ENCODE peak calls at places on chromosomes 7 and 10, in nine cellular contexts. T, Q, X, S, L, N, C, U and R are unnamed samples. For H3K9me3, the result is how much of the 10 kb centered on the place peaks cover.

GRCh38 chr10:79360499-79361342 is 13.5 kb downstream of the PPIF start:
- DNase-seq in T (no peak), Q (no peak), X (no peak), S (no peak), L (no peak), N (no peak), C (no peak), U (no peak), R (no peak)

GRCh38 chr10:3803884-3804741 is 19.1 kb upstream of the KLF6 start:
- DNase-seq in T (no peak), Q (no peak), X (no peak), S (no peak), L (no peak), N (peak), C (no peak), U (peak), R (peak)

GRCh38 chr7:2969398-2970306 is 74.0 kb downstream of the CARD11 start:
- DNase-seq in T (no peak), Q (no peak), X (no peak), S (peak), L (no peak), N (no peak), C (no peak), U (no peak), R (no peak)

GRCh38 chr7:151207315-151207714 is 3.0 kb downstream of the H2BK1 start:
- DNase-seq in T (no peak), Q (no peak), X (no peak), S (no peak), L (no peak), N (no peak), C (no peak), U (no peak), R (no peak)

GRCh38 chr7:143519411-143520131 is 41.9 kb downstream of the TAS2R41 start:
- DNase-seq in T (no peak), Q (peak), X (peak), S (no peak), L (no peak), N (no peak), C (peak), U (peak), R (no peak)

GRCh38 chr7:50068026-50068425 is 25.0 kb downstream of the ZPBP start:
- DNase-seq in T (no peak), Q (peak), X (no peak), S (no peak), L (peak), N (peak), C (no peak), U (peak), R (no peak)

GRCh38 chr10:47318706-47319105 is 3.5 kb upstream of the GDF2 start:
- DNase-seq in T (no peak), Q (no peak), X (no peak), S (peak), L (no peak), N (no peak), C (no peak), U (no peak), R (no peak)

GRCh38 chr10:14186245-14186644 is 144.5 kb downstream of the FRMD4A start:
- DNase-seq in T (no peak), Q (no peak), X (no peak), S (no peak), L (no peak), N (no peak), C (no peak), U (peak), R (no peak)

GRCh38 chr10:21870849-21871248 is 132.7 kb downstream of the DNAJC1 start:
- DNase-seq in T (no peak), Q (no peak), X (no peak), S (no peak), L (no peak), N (no peak), C (no peak), U (no peak), R (no peak)

GRCh38 chr10:44387853-44388251 is 3.0 kb upstream of the CXCL12 start:
- DNase-seq in T (no peak), Q (no peak), X (no peak), S (no peak), L (no peak), N (no peak), C (no peak), U (no peak), R (no peak)

GRCh38 chr10:8416755-8417154 is 362.3 kb downstream of the GATA3 start:
- DNase-seq in T (no peak), Q (no peak), X (no peak), S (no peak), L (no peak), N (peak), C (no peak), U (no peak), R (no peak)

GRCh38 chr10:121188005-121188404 is 336.8 kb downstream of the WDR11 start:
- DNase-seq in T (no peak), Q (no peak), X (no peak), S (no peak), L (peak), N (no peak), C (no peak), U (no peak), R (no peak)

GRCh38 chr7:106054971-106055370 is 57.1 kb downstream of the SYPL1 start:
- DNase-seq in T (no peak), Q (no peak), X (no peak), S (no peak), L (no peak), N (no peak), C (no peak), U (no peak), R (no peak)

GRCh38 chr10:63068246-63068645 is 64.9 kb upstream of the NRBF2 start:
- DNase-seq in T (no peak), Q (no peak), X (no peak), S (no peak), L (no peak), N (no peak), C (no peak), U (peak), R (no peak)

GRCh38 chr10:122878799-122879338 is 512 bp downstream of the FAM24B start:
- DNase-seq in T (peak), Q (no peak), X (peak), S (no peak), L (peak), N (no peak), C (no peak), U (peak), R (peak)

GRCh38 chr10:44863344-44864041 is 47.6 kb upstream of the TMEM72 start:
- DNase-seq in T (no peak), Q (peak), X (no peak), S (peak), L (no peak), N (no peak), C (no peak), U (peak), R (no peak)

GRCh38 chr10:124125305-124126116 is 32.1 kb upstream of the CHST15 start:
- DNase-seq in T (peak), Q (peak), X (no peak), S (no peak), L (no peak), N (no peak), C (no peak), U (peak), R (no peak)

GRCh38 chr7:81111781-81112540 is 193.1 kb upstream of the SEMA3C start:
- DNase-seq in T (no peak), Q (peak), X (no peak), S (no peak), L (no peak), N (no peak), C (no peak), U (peak), R (no peak)

GRCh38 chr7:101563198-101563901 is 65.7 kb downstream of the MYL10 start:
- DNase-seq in T (no peak), Q (no peak), X (no peak), S (peak), L (peak), N (no peak), C (no peak), U (no peak), R (no peak)

GRCh38 chr7:134788191-134788590 is 8.8 kb downstream of the CALD1 start:
- DNase-seq in T (no peak), Q (no peak), X (no peak), S (no peak), L (no peak), N (no peak), C (no peak), U (no peak), R (no peak)

GRCh38 chr7:122137291-122138077 is 6.6 kb downstream of the AASS start:
- DNase-seq in T (no peak), Q (peak), X (no peak), S (no peak), L (no peak), N (no peak), C (no peak), U (peak), R (no peak)

GRCh38 chr10:52488606-52489485 is 174.8 kb downstream of the DKK1 start:
- DNase-seq in T (no peak), Q (peak), X (no peak), S (no peak), L (no peak), N (no peak), C (no peak), U (peak), R (no peak)

GRCh38 chr7:45657136-45657889 is 83.1 kb downstream of the ADCY1 start:
- DNase-seq in T (no peak), Q (no peak), X (no peak), S (peak), L (no peak), N (no peak), C (no peak), U (no peak), R (no peak)

GRCh38 chr7:24573554-24574338 is 494 bp downstream of the PALS2 start:
- DNase-seq in T (peak), Q (peak), X (peak), S (peak), L (peak), N (peak), C (peak), U (peak), R (peak)

GRCh38 chr10:8144496-8144895 is 90.0 kb downstream of the GATA3 start:
- DNase-seq in T (no peak), Q (no peak), X (no peak), S (no peak), L (no peak), N (no peak), C (no peak), U (no peak), R (no peak)

GRCh38 chr7:9657257-9657656 is 1223.8 kb downstream of the NXPH1 start:
- DNase-seq in T (no peak), Q (no peak), X (no peak), S (no peak), L (no peak), N (no peak), C (no peak), U (no peak), R (no peak)

GRCh38 chr10:17640331-17640816 is 3.6 kb upstream of the STAM start:
- DNase-seq in T (no peak), Q (no peak), X (no peak), S (no peak), L (no peak), N (no peak), C (no peak), U (no peak), R (no peak)

GRCh38 chr7:42091461-42092229 is 145.4 kb downstream of the GLI3 start:
- DNase-seq in T (no peak), Q (no peak), X (no peak), S (no peak), L (no peak), N (no peak), C (no peak), U (no peak), R (no peak)

GRCh38 chr10:132360766-132361447 is 28.9 kb downstream of the LRRC27 start:
- DNase-seq in T (no peak), Q (no peak), X (no peak), S (peak), L (no peak), N (no peak), C (no peak), U (peak), R (no peak)

GRCh38 chr10:109173910-109174309 is 749.4 kb downstream of the XPNPEP1 start:
- DNase-seq in T (no peak), Q (no peak), X (no peak), S (no peak), L (no peak), N (no peak), C (no peak), U (peak), R (no peak)

GRCh38 chr10:89845541-89846275 is 144.3 kb downstream of the KIF20B start:
- DNase-seq in T (peak), Q (peak), X (no peak), S (no peak), L (no peak), N (no peak), C (no peak), U (peak), R (no peak)

DNA sequence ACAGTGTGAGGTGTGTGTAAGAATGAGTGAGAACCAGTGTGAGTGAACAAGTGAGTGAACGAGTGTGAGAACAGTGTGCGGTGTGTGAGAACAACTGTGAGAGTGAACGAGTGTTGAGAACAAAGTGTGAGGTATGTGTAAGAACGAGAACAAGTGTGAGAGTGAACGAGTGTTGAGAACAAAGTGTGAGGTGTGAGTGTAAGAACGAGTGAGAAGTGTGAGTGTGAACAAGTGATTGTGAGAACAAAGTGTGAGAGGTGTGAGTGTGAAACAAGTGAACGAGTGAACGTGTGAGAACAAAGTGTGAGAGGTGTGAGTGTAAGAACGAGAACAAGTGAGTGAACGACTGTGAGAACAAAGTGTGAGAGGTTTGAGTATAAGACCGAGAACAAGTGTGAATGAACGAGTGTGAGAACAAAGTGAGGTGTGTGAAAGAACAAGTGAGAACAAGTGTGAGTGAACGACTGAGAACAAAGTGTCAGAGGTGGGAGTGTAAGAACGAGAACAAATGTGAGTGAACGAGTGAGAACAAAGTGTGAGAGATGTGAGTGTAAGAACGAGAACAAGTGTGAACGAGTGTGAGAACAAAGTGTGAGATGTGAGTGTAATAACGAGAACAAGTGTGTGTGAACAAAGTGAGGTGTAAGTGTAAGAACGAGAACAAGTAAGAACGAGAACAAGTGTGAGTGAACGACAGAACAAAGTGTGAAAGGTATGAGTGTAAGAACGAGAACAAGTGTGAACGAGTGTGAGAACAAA is 47.9 kb downstream of the ESYT2 start:
- DNase-seq in T (no peak), Q (no peak), X (no peak), S (no peak), L (no peak), N (no peak), C (no peak), U (no peak), R (no peak)
- H3K27ac ChIP-seq in T (no peak), Q (no peak), X (no peak), S (no peak), L (peak), N (no peak), C (no peak), U (no peak), R (no peak)

DNA sequence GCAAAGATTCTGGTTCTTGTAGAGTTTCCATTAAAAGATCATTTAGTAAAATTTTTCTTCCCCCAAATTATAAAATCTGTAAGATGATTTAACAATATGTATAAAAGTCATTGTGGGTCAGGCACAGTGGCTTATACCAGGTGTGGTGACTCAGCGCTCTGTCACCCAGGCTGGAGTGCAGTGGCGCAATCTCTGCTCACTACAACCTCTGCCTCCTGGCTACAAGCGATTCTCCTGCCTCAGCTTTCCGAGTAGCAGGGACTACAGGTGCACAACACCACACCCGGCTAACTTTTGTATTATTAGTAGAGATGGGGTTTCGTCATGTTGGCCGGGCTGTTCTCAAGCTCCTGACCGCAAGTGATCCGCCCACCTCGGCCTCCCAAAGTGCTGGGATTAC is 68.0 kb downstream of the SEPTIN14 start:
- DNase-seq in T (peak), Q (no peak), X (no peak), S (no peak), L (no peak), N (no peak), C (no peak), U (peak), R (no peak)
- H3K9me3 ChIP-seq in T (under half), Q (under half), X (under half), S (under half), L (under half), N (under half), C (under half), U (under half), R (under half)

DNA sequence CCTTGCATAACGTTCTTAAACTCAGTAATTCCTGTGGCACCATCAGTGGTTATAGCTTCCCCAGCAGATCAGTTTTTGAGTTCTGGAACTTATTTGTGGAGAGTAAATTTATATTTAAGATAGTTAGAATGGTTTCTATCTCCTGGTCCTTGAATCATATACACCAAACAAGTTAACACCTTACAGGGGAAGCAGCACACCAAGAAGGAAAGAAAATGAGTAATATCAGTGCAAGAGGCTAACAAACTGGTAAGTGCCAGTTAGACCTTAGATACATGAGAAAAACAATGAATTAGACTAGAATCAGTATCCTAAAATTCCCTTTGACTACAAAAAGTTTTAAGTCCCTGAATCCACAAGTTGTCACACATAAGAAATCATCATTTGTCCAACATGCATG is 54.2 kb downstream of the ABI1 start:
- DNase-seq in T (no peak), Q (no peak), X (no peak), S (no peak), L (no peak), N (no peak), C (no peak), U (no peak), R (no peak)
- H3K27ac ChIP-seq in T (no peak), Q (no peak), X (no peak), S (no peak), L (no peak), N (no peak), C (no peak), U (no peak), R (no peak)

GRCh38 chr7:157611341-157611740 is 274.5 kb downstream of the DNAJB6 start:
- DNase-seq in T (no peak), Q (no peak), X (no peak), S (peak), L (no peak), N (no peak), C (no peak), U (no peak), R (no peak)

GRCh38 chr7:157614457-157615020 is 277.7 kb downstream of the DNAJB6 start:
- DNase-seq in T (no peak), Q (no peak), X (no peak), S (no peak), L (no peak), N (no peak), C (no peak), U (no peak), R (no peak)

GRCh38 chr7:157612009-157612663 is 275.3 kb downstream of the DNAJB6 start:
- DNase-seq in T (no peak), Q (no peak), X (no peak), S (peak), L (no peak), N (no peak), C (no peak), U (no peak), R (no peak)

GRCh38 chr7:157613575-157614322 is 276.9 kb downstream of the DNAJB6 start:
- DNase-seq in T (no peak), Q (no peak), X (peak), S (no peak), L (no peak), N (no peak), C (no peak), U (no peak), R (no peak)

GRCh38 chr7:157612664-157613561 is 276.1 kb downstream of the DNAJB6 start:
- DNase-seq in T (no peak), Q (no peak), X (peak), S (peak), L (peak), N (peak), C (peak), U (no peak), R (peak)
- H3K9me3 ChIP-seq in T (under half), Q (under half), X (under half), S (under half), L (under half), N (under half), C (under half), U (under half), R (under half)

DNA sequence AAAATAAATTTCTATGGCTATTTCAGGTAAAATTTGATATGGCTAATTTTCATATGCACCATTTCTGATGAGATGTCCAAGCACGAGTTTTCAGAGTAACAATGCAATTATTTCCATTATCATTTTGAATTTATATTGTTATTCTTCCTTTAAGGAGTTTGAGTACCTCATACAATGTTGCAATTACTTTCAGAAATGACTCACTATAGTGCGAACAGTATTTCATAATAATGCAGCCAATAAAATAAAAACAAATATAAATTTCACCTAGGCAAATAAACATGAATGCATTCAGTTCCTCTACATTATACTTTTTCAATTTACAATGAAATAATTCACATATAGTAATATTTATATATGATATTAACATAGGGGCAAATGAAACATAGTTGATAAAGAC is 78.8 kb upstream of the LRRN3 start:
- DNase-seq in T (peak), Q (no peak), X (no peak), S (no peak), L (no peak), N (no peak), C (no peak), U (peak), R (no peak)
- H3K27ac ChIP-seq in T (no peak), Q (no peak), X (no peak), S (no peak), L (no peak), N (peak), C (no peak), U (no peak), R (peak)

GRCh38 chr7:158191671-158192070 is 396.0 kb downstream of the PTPRN2 start:
- DNase-seq in T (no peak), Q (no peak), X (no peak), S (no peak), L (no peak), N (no peak), C (no peak), U (no peak), R (no peak)

GRCh38 chr7:158192184-158192835 is 395.3 kb downstream of the PTPRN2 start:
- DNase-seq in T (no peak), Q (no peak), X (no peak), S (no peak), L (no peak), N (no peak), C (no peak), U (no peak), R (no peak)

GRCh38 chr7:158194365-158194900 is 393.2 kb downstream of the PTPRN2 start:
- DNase-seq in T (no peak), Q (no peak), X (no peak), S (no peak), L (no peak), N (no peak), C (no peak), U (no peak), R (no peak)

GRCh38 chr7:158193446-158193845 is 394.2 kb downstream of the PTPRN2 start:
- DNase-seq in T (no peak), Q (no peak), X (no peak), S (no peak), L (no peak), N (no peak), C (no peak), U (no peak), R (no peak)

GRCh38 chr7:158192956-158193355 is 394.7 kb downstream of the PTPRN2 start:
- DNase-seq in T (no peak), Q (no peak), X (no peak), S (no peak), L (no peak), N (no peak), C (no peak), U (no peak), R (no peak)
- H3K9me3 ChIP-seq in T (under half), Q (under half), X (under half), S (under half), L (under half), N (under half), C (under half), U (under half), R (under half)

GRCh38 chr7:90409667-90410066 is 6.4 kb downstream of the CLDN12 start:
- DNase-seq in T (no peak), Q (peak), X (no peak), S (no peak), L (peak), N (no peak), C (no peak), U (no peak), R (no peak)
- H3K27ac ChIP-seq in T (no peak), Q (no peak), X (no peak), S (no peak), L (peak), N (no peak), C (no peak), U (no peak), R (no peak)